ENCODE peak calls at places on chromosomes 13 and 19, in six cellular contexts. One of them, this sample, is unnamed.

GRCh38 chr13:36769545-36769944 is 49.5 kb upstream of the RFXAP start:
- DNase-seq in nephron progenitor cell: no peak
- DNase-seq in fibroblast of lung: no peak
- DNase-seq in T-cell: no peak
- DNase-seq in NB4: no peak
- DNase-seq in astrocyte of the hippocampus: no peak
- DNase-seq in this sample: no peak

GRCh38 chr13:21149568-21149967 is 26.8 kb downstream of the SKA3 start:
- DNase-seq in T-cell: no peak
- DNase-seq in nephron progenitor cell: no peak
- DNase-seq in NB4: peak; percentile 44
- DNase-seq in fibroblast of lung: no peak
- DNase-seq in astrocyte of the hippocampus: no peak
- DNase-seq in this sample: no peak

GRCh38 chr19:36686365-36687213 is 823 bp upstream of the ZNF567 start:
- DNase-seq in astrocyte of the hippocampus: peak; percentile 2
- DNase-seq in fibroblast of lung: peak; percentile 12
- DNase-seq in nephron progenitor cell: no peak
- DNase-seq in T-cell: no peak
- DNase-seq in NB4: no peak
- DNase-seq in this sample: no peak

GRCh38 chr13:99296270-99296865 is 10.8 kb downstream of the GPR183 start:
- DNase-seq in astrocyte of the hippocampus: no peak
- DNase-seq in fibroblast of lung: no peak
- DNase-seq in NB4: no peak
- DNase-seq in T-cell: no peak
- DNase-seq in nephron progenitor cell: no peak
- DNase-seq in this sample: no peak

GRCh38 chr19:14985133-14985532 is 5.5 kb upstream of the SLC1A6 start:
- DNase-seq in NB4: peak; percentile 42
- DNase-seq in astrocyte of the hippocampus: no peak
- DNase-seq in fibroblast of lung: no peak
- DNase-seq in nephron progenitor cell: no peak
- DNase-seq in T-cell: no peak
- DNase-seq in this sample: no peak

GRCh38 chr19:39411006-39411831 is 1.2 kb upstream of the PLEKHG2 start:
- DNase-seq in astrocyte of the hippocampus: peak; percentile 53
- DNase-seq in NB4: peak; percentile 60
- DNase-seq in nephron progenitor cell: no peak
- DNase-seq in T-cell: no peak
- DNase-seq in fibroblast of lung: peak; percentile 76
- DNase-seq in this sample: no peak

GRCh38 chr13:43167058-43167457 is 143.7 kb downstream of the DNAJC15 start:
- DNase-seq in fibroblast of lung: no peak
- DNase-seq in T-cell: no peak
- DNase-seq in nephron progenitor cell: no peak
- DNase-seq in NB4: no peak
- DNase-seq in astrocyte of the hippocampus: no peak
- DNase-seq in this sample: no peak

GRCh38 chr19:44005968-44006367 is 3.2 kb downstream of the ZNF230 start:
- DNase-seq in nephron progenitor cell: no peak
- DNase-seq in T-cell: no peak
- DNase-seq in NB4: peak; percentile 73
- DNase-seq in fibroblast of lung: peak; percentile 58
- DNase-seq in astrocyte of the hippocampus: no peak
- DNase-seq in this sample: no peak

GRCh38 chr13:105918842-105919741 is 616.4 kb downstream of the EFNB2 start:
- DNase-seq in NB4: peak; percentile 74
- DNase-seq in astrocyte of the hippocampus: peak; percentile 73
- DNase-seq in T-cell: no peak
- DNase-seq in fibroblast of lung: peak; percentile 91
- DNase-seq in nephron progenitor cell: no peak
- DNase-seq in this sample: no peak

GRCh38 chr13:34933786-34934185 is 8.3 kb upstream of the NBEA start:
- DNase-seq in astrocyte of the hippocampus: no peak
- DNase-seq in fibroblast of lung: no peak
- DNase-seq in T-cell: no peak
- DNase-seq in nephron progenitor cell: no peak
- DNase-seq in NB4: no peak
- DNase-seq in this sample: no peak

GRCh38 chr13:22372261-22372660 is 701.4 kb downstream of the FGF9 start:
- DNase-seq in nephron progenitor cell: no peak
- DNase-seq in NB4: no peak
- DNase-seq in T-cell: no peak
- DNase-seq in astrocyte of the hippocampus: no peak
- DNase-seq in fibroblast of lung: no peak
- DNase-seq in this sample: no peak

GRCh38 chr19:1388637-1389026 is 4.9 kb downstream of the NDUFS7 start:
- DNase-seq in fibroblast of lung: no peak
- DNase-seq in astrocyte of the hippocampus: no peak
- DNase-seq in NB4: no peak
- DNase-seq in nephron progenitor cell: no peak
- DNase-seq in T-cell: no peak
- DNase-seq in this sample: no peak

GRCh38 chr13:45546410-45546765 is 69.2 kb downstream of the ERICH6B start:
- DNase-seq in T-cell: no peak
- DNase-seq in nephron progenitor cell: no peak
- DNase-seq in NB4: no peak
- DNase-seq in astrocyte of the hippocampus: no peak
- DNase-seq in fibroblast of lung: no peak
- DNase-seq in this sample: no peak